ENCODE peak calls at places on chromosome 22, in nine cellular contexts. One of them, this sample, is unnamed.

GRCh38 chr22:33361581-33361980 is 303.4 kb upstream of the SYN3 start:
- DNase-seq in HFFc6: no peak
- DNase-seq in prostate gland: no peak
- DNase-seq in Calu3: no peak
- DNase-seq in cardiac fibroblast: no peak
- DNase-seq in body of pancreas: no peak
- DNase-seq in K562: no peak
- DNase-seq in PC-3: no peak
- DNase-seq in esophagus squamous epithelium: no peak
- DNase-seq in this sample: no peak

GRCh38 chr22:19048531-19048930 is 73.7 kb downstream of the DGCR2 start:
- DNase-seq in esophagus squamous epithelium: no peak
- DNase-seq in Calu3: no peak
- DNase-seq in HFFc6: no peak
- DNase-seq in cardiac fibroblast: no peak
- DNase-seq in K562: no peak
- DNase-seq in body of pancreas: no peak
- DNase-seq in prostate gland: no peak
- DNase-seq in PC-3: no peak
- DNase-seq in this sample: no peak

GRCh38 chr22:23686416-23687024 is 4.3 kb upstream of the RGL4 start:
- DNase-seq in K562: no peak
- DNase-seq in prostate gland: no peak
- DNase-seq in cardiac fibroblast: no peak
- DNase-seq in Calu3: no peak
- DNase-seq in body of pancreas: no peak
- DNase-seq in PC-3: no peak
- DNase-seq in esophagus squamous epithelium: no peak
- DNase-seq in HFFc6: no peak
- DNase-seq in this sample: no peak

GRCh38 chr22:37418627-37419369 is 8.5 kb downstream of the ELFN2 start:
- DNase-seq in esophagus squamous epithelium: no peak
- DNase-seq in PC-3: no peak
- DNase-seq in HFFc6: no peak
- DNase-seq in Calu3: no peak
- DNase-seq in body of pancreas: no peak
- DNase-seq in cardiac fibroblast: no peak
- DNase-seq in K562: no peak
- DNase-seq in prostate gland: no peak
- DNase-seq in this sample: no peak

GRCh38 chr22:40462195-40462988 is 92.0 kb downstream of the SGSM3 start:
- DNase-seq in Calu3: no peak
- DNase-seq in esophagus squamous epithelium: no peak
- DNase-seq in prostate gland: no peak
- DNase-seq in PC-3: no peak
- DNase-seq in HFFc6: no peak
- DNase-seq in cardiac fibroblast: no peak
- DNase-seq in body of pancreas: no peak
- DNase-seq in K562: no peak
- DNase-seq in this sample: no peak

GRCh38 chr22:36328635-36329216 is 59.0 kb downstream of the MYH9 start:
- DNase-seq in prostate gland: peak
- DNase-seq in cardiac fibroblast: peak
- DNase-seq in K562: peak
- DNase-seq in HFFc6: peak
- DNase-seq in PC-3: peak
- DNase-seq in esophagus squamous epithelium: no peak
- DNase-seq in Calu3: no peak
- DNase-seq in body of pancreas: peak
- DNase-seq in this sample: no peak

GRCh38 chr22:25475554-25476022 is 88.9 kb upstream of the GRK3 start:
- DNase-seq in esophagus squamous epithelium: no peak
- DNase-seq in cardiac fibroblast: peak
- DNase-seq in prostate gland: peak
- DNase-seq in PC-3: no peak
- DNase-seq in body of pancreas: no peak
- DNase-seq in HFFc6: no peak
- DNase-seq in K562: no peak
- DNase-seq in Calu3: no peak
- DNase-seq in this sample: no peak

GRCh38 chr22:40819741-40820140 is 595 bp upstream of the SLC25A17 start:
- DNase-seq in body of pancreas: no peak
- DNase-seq in cardiac fibroblast: peak
- DNase-seq in K562: no peak
- DNase-seq in prostate gland: no peak
- DNase-seq in PC-3: peak
- DNase-seq in esophagus squamous epithelium: no peak
- DNase-seq in Calu3: no peak
- DNase-seq in HFFc6: peak
- DNase-seq in this sample: no peak

GRCh38 chr22:47204002-47204979 is 441.8 kb downstream of the TBC1D22A start:
- DNase-seq in HFFc6: no peak
- DNase-seq in Calu3: no peak
- DNase-seq in prostate gland: no peak
- DNase-seq in PC-3: no peak
- DNase-seq in K562: no peak
- DNase-seq in body of pancreas: no peak
- DNase-seq in esophagus squamous epithelium: no peak
- DNase-seq in cardiac fibroblast: peak
- DNase-seq in this sample: no peak

GRCh38 chr22:36009085-36009484 is 19.5 kb downstream of the RBFOX2 start:
- DNase-seq in esophagus squamous epithelium: no peak
- DNase-seq in PC-3: no peak
- DNase-seq in K562: no peak
- DNase-seq in Calu3: no peak
- DNase-seq in body of pancreas: no peak
- DNase-seq in HFFc6: peak
- DNase-seq in prostate gland: no peak
- DNase-seq in cardiac fibroblast: peak
- DNase-seq in this sample: no peak

GRCh38 chr22:27370281-27370680 is 431.3 kb downstream of the MN1 start:
- DNase-seq in Calu3: no peak
- DNase-seq in body of pancreas: no peak
- DNase-seq in prostate gland: no peak
- DNase-seq in cardiac fibroblast: no peak
- DNase-seq in esophagus squamous epithelium: no peak
- DNase-seq in K562: no peak
- DNase-seq in HFFc6: no peak
- DNase-seq in PC-3: no peak
- DNase-seq in this sample: no peak

GRCh38 chr22:49349181-49349835 is 478.4 kb downstream of the BRD1 start:
- DNase-seq in body of pancreas: no peak
- DNase-seq in esophagus squamous epithelium: no peak
- DNase-seq in cardiac fibroblast: no peak
- DNase-seq in K562: no peak
- DNase-seq in Calu3: no peak
- DNase-seq in PC-3: no peak
- DNase-seq in HFFc6: no peak
- DNase-seq in prostate gland: no peak
- DNase-seq in this sample: no peak

GRCh38 chr22:24564376-24565058 is 8.7 kb downstream of the SNRPD3 start:
- DNase-seq in cardiac fibroblast: peak
- DNase-seq in HFFc6: no peak
- DNase-seq in esophagus squamous epithelium: no peak
- DNase-seq in body of pancreas: no peak
- DNase-seq in PC-3: no peak
- DNase-seq in Calu3: no peak
- DNase-seq in K562: no peak
- DNase-seq in prostate gland: no peak
- DNase-seq in this sample: no peak

GRCh38 chr22:35305525-35306070 is 5.9 kb downstream of the TOM1 start:
- DNase-seq in body of pancreas: no peak
- DNase-seq in prostate gland: no peak
- DNase-seq in cardiac fibroblast: no peak
- DNase-seq in K562: no peak
- DNase-seq in Calu3: no peak
- DNase-seq in esophagus squamous epithelium: no peak
- DNase-seq in HFFc6: no peak
- DNase-seq in PC-3: no peak
- DNase-seq in this sample: no peak

GRCh38 chr22:24503137-24503850 is 8.2 kb downstream of the UPB1 start:
- DNase-seq in PC-3: peak
- DNase-seq in esophagus squamous epithelium: no peak
- DNase-seq in HFFc6: peak
- DNase-seq in Calu3: peak
- DNase-seq in cardiac fibroblast: peak
- DNase-seq in body of pancreas: peak
- DNase-seq in K562: peak
- DNase-seq in prostate gland: peak
- DNase-seq in this sample: peak

DNA sequence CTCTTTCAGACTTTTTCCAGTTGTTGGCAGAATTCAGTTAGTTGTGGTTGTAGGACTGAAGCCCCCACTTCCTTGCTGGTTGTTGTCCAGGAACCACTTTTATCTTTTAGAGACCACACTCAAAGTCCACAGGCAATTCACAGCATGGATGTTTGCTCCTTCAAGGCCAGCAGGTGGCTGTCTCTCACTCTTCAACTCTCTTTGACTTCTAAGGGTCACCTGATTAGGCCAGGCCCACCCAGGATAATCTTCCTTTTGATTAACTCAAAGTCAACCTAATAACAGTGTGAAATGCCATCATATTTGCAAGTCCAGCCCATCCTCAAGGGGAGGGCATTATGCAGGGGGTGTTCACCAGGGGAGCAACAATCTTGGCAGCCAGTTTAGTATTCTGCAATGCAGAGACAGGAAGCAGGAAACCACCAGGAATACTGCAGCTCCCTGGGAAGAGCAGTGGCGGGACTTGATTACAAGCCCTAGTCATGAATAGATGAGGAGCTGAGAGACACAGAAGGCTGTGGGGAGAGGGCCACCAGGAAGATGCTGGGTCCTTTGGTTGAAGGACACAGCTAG is 52.4 kb downstream of the LRRC74B start:
- DNase-seq in HFFc6: no peak
- DNase-seq in prostate gland: no peak
- DNase-seq in Calu3: no peak
- DNase-seq in K562: peak
- DNase-seq in body of pancreas: no peak
- DNase-seq in PC-3: no peak
- DNase-seq in esophagus squamous epithelium: no peak
- DNase-seq in cardiac fibroblast: peak
- DNase-seq in this sample: no peak
- TF ChIP-seq CTCF in HFFc6: peak
- TF ChIP-seq CTCF in prostate gland: no peak
- TF ChIP-seq CTCF in Calu3: peak
- TF ChIP-seq CTCF in K562: peak
- TF ChIP-seq CTCF in body of pancreas: no peak
- TF ChIP-seq CTCF in PC-3: peak
- TF ChIP-seq CTCF in esophagus squamous epithelium: no peak
- TF ChIP-seq CTCF in cardiac fibroblast: peak
- TF ChIP-seq CTCF in this sample: no peak

GRCh38 chr22:29473001-29473400 is 7.0 kb upstream of the NEFH start:
- DNase-seq in PC-3: no peak
- DNase-seq in prostate gland: no peak
- DNase-seq in Calu3: no peak
- DNase-seq in HFFc6: no peak
- DNase-seq in body of pancreas: no peak
- DNase-seq in K562: no peak
- DNase-seq in cardiac fibroblast: no peak
- DNase-seq in esophagus squamous epithelium: no peak
- DNase-seq in this sample: no peak

GRCh38 chr22:29475550-29475949 is 4.5 kb upstream of the NEFH start:
- DNase-seq in cardiac fibroblast: no peak
- DNase-seq in body of pancreas: no peak
- DNase-seq in Calu3: no peak
- DNase-seq in HFFc6: no peak
- DNase-seq in PC-3: no peak
- DNase-seq in prostate gland: no peak
- DNase-seq in K562: no peak
- DNase-seq in esophagus squamous epithelium: no peak
- DNase-seq in this sample: no peak

GRCh38 chr22:29464581-29464980 is 15.4 kb upstream of the NEFH start:
- DNase-seq in cardiac fibroblast: no peak
- DNase-seq in esophagus squamous epithelium: no peak
- DNase-seq in prostate gland: no peak
- DNase-seq in HFFc6: no peak
- DNase-seq in PC-3: no peak
- DNase-seq in body of pancreas: no peak
- DNase-seq in K562: no peak
- DNase-seq in Calu3: no peak
- DNase-seq in this sample: no peak

GRCh38 chr22:29469755-29470154 is 10.3 kb upstream of the NEFH start:
- DNase-seq in Calu3: peak
- DNase-seq in cardiac fibroblast: no peak
- DNase-seq in prostate gland: no peak
- DNase-seq in PC-3: no peak
- DNase-seq in HFFc6: no peak
- DNase-seq in body of pancreas: no peak
- DNase-seq in esophagus squamous epithelium: no peak
- DNase-seq in K562: no peak
- DNase-seq in this sample: no peak

GRCh38 chr22:29470159-29470855 is 9.7 kb upstream of the NEFH start:
- DNase-seq in body of pancreas: peak
- DNase-seq in HFFc6: no peak
- DNase-seq in K562: peak
- DNase-seq in PC-3: no peak
- DNase-seq in Calu3: peak
- DNase-seq in cardiac fibroblast: peak
- DNase-seq in esophagus squamous epithelium: no peak
- DNase-seq in prostate gland: peak
- DNase-seq in this sample: peak
- TF ChIP-seq CTCF in body of pancreas: peak
- TF ChIP-seq CTCF in HFFc6: peak
- TF ChIP-seq CTCF in K562: peak
- TF ChIP-seq CTCF in PC-3: peak
- TF ChIP-seq CTCF in Calu3: peak
- TF ChIP-seq CTCF in cardiac fibroblast: peak
- TF ChIP-seq CTCF in esophagus squamous epithelium: peak
- TF ChIP-seq CTCF in prostate gland: peak
- TF ChIP-seq CTCF in this sample: peak

GRCh38 chr22:46129390-46130041 is 20.8 kb upstream of the PPARA start:
- DNase-seq in PC-3: no peak
- DNase-seq in HFFc6: no peak
- DNase-seq in cardiac fibroblast: no peak
- DNase-seq in prostate gland: no peak
- DNase-seq in body of pancreas: no peak
- DNase-seq in K562: no peak
- DNase-seq in Calu3: no peak
- DNase-seq in esophagus squamous epithelium: no peak
- DNase-seq in this sample: no peak
- TF ChIP-seq CTCF in PC-3: no peak
- TF ChIP-seq CTCF in HFFc6: no peak
- TF ChIP-seq CTCF in cardiac fibroblast: no peak
- TF ChIP-seq CTCF in prostate gland: no peak
- TF ChIP-seq CTCF in body of pancreas: no peak
- TF ChIP-seq CTCF in K562: no peak
- TF ChIP-seq CTCF in Calu3: no peak
- TF ChIP-seq CTCF in esophagus squamous epithelium: no peak
- TF ChIP-seq CTCF in this sample: no peak

DNA sequence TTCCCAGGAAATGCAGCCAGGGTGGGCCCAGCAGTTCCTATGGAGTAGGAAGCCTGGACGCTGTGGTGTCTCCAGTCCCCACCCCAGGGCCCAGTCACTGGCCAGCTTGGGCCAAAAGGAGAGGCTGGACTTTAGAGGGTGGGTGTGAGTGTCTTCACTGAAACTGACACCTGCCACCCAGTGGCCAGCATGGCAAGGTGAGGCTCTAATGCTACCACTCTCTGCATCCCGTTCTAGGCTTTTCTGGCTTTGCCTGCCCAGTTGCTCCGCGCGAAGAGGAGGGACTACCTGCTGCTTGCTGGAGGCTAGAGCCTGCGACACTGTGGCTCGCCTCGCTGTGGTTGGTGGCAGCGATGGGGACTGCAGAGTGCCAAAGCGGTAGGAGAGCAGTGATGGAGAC is 35.4 kb downstream of the C22orf42 start:
- DNase-seq in cardiac fibroblast: no peak
- DNase-seq in Calu3: peak
- DNase-seq in K562: no peak
- DNase-seq in PC-3: peak
- DNase-seq in body of pancreas: no peak
- DNase-seq in esophagus squamous epithelium: no peak
- DNase-seq in prostate gland: no peak
- DNase-seq in HFFc6: no peak
- DNase-seq in this sample: no peak
- TF ChIP-seq CTCF in cardiac fibroblast: no peak
- TF ChIP-seq CTCF in Calu3: no peak
- TF ChIP-seq CTCF in K562: no peak
- TF ChIP-seq CTCF in PC-3: peak
- TF ChIP-seq CTCF in body of pancreas: no peak
- TF ChIP-seq CTCF in esophagus squamous epithelium: no peak
- TF ChIP-seq CTCF in prostate gland: no peak
- TF ChIP-seq CTCF in HFFc6: peak
- TF ChIP-seq CTCF in this sample: peak